ENCODE peak calls at places on chromosomes 12 and 14, in seven cellular contexts. N is AML-193; Y is activated T-cell treated with anti-CD3 and anti-CD28 coated beads, Interleukin-2, amount 50 U/mL, for 72 hours; Z is spleen; B is GM12865; F is posterior cingulate gyrus; P is COR-L47. D is an unnamed sample.

GRCh38 chr14:36361210-36361853 is 40.9 kb upstream of the MBIP start:
- DNase-seq in N (no peak), Y (no peak), Z (no peak), B (no peak), F (no peak), P (no peak), D (no peak)

GRCh38 chr14:64572721-64573508 is 23.2 kb downstream of the PPP1R36 start:
- DNase-seq in N (no peak), Y (no peak), Z (no peak), B (no peak), F (no peak), P (no peak), D (no peak)

GRCh38 chr12:12837025-12837872 is 24.1 kb downstream of the DDX47 start:
- DNase-seq in N (peak), Y (peak), Z (no peak), B (peak), F (no peak), P (no peak), D (peak)

GRCh38 chr12:53344824-53345485 is 8.8 kb upstream of the SP7 start:
- DNase-seq in N (peak), Y (peak), Z (peak), B (peak), F (peak), P (peak), D (peak)

GRCh38 chr12:75491169-75491568 is 10.6 kb downstream of the GLIPR1 start:
- DNase-seq in N (no peak), Y (no peak), Z (no peak), B (no peak), F (no peak), P (no peak), D (no peak)

GRCh38 chr14:51867753-51868152 is 7.3 kb downstream of the GNG2 start:
- DNase-seq in N (no peak), Y (no peak), Z (no peak), B (no peak), F (no peak), P (no peak), D (no peak)

GRCh38 chr12:132285991-132286681 is 43.3 kb downstream of the GALNT9 start:
- DNase-seq in N (no peak), Y (no peak), Z (no peak), B (no peak), F (peak), P (no peak), D (peak)

GRCh38 chr12:100857971-100858370 is 63.4 kb downstream of the ANO4 start:
- DNase-seq in N (no peak), Y (no peak), Z (no peak), B (no peak), F (no peak), P (no peak), D (no peak)

GRCh38 chr12:108691995-108692808 is 39.1 kb downstream of the CORO1C start:
- DNase-seq in N (peak), Y (no peak), Z (no peak), B (peak), F (peak), P (peak), D (peak)

GRCh38 chr12:108843187-108843586 is 14.2 kb downstream of the SSH1 start:
- DNase-seq in N (no peak), Y (no peak), Z (peak), B (no peak), F (no peak), P (no peak), D (no peak)

GRCh38 chr12:130948136-130948535 is 5.6 kb upstream of the ADGRD1 start:
- DNase-seq in N (no peak), Y (no peak), Z (no peak), B (no peak), F (no peak), P (no peak), D (no peak)

GRCh38 chr12:105331805-105332251 is 1.3 kb downstream of the C12orf75 start:
- DNase-seq in N (no peak), Y (peak), Z (no peak), B (peak), F (no peak), P (peak), D (no peak)

GRCh38 chr12:25994252-25994651 is 35.8 kb downstream of the RASSF8 start:
- DNase-seq in N (no peak), Y (no peak), Z (no peak), B (no peak), F (no peak), P (no peak), D (no peak)

GRCh38 chr14:70268760-70269159 is 80.0 kb upstream of the SLC8A3 start:
- DNase-seq in N (no peak), Y (no peak), Z (no peak), B (no peak), F (no peak), P (peak), D (no peak)

GRCh38 chr14:101815994-101816393 is 54.5 kb downstream of the PPP2R5C start:
- DNase-seq in N (no peak), Y (no peak), Z (no peak), B (no peak), F (no peak), P (no peak), D (no peak)

GRCh38 chr14:77475432-77476115 is 17.7 kb downstream of the AHSA1 start:
- DNase-seq in N (no peak), Y (no peak), Z (no peak), B (no peak), F (no peak), P (no peak), D (no peak)

GRCh38 chr12:88237954-88238353 is 95.8 kb downstream of the TMTC3 start:
- DNase-seq in N (no peak), Y (peak), Z (no peak), B (peak), F (no peak), P (no peak), D (no peak)

GRCh38 chr12:92538970-92539749 is 163.6 kb upstream of the PLEKHG7 start:
- DNase-seq in N (peak), Y (no peak), Z (no peak), B (peak), F (no peak), P (no peak), D (peak)

GRCh38 chr12:109291117-109291516 is 18.0 kb downstream of the FOXN4 start:
- DNase-seq in N (no peak), Y (no peak), Z (peak), B (no peak), F (no peak), P (no peak), D (no peak)

GRCh38 chr14:68133856-68134255 is 314.3 kb downstream of the RAD51B start:
- DNase-seq in N (no peak), Y (no peak), Z (no peak), B (no peak), F (no peak), P (no peak), D (no peak)

GRCh38 chr14:76772300-76773187 is 11.3 kb downstream of the VASH1 start:
- DNase-seq in N (no peak), Y (no peak), Z (peak), B (no peak), F (peak), P (no peak), D (no peak)

GRCh38 chr12:121718653-121719239 is 6.2 kb downstream of the TMEM120B start:
- DNase-seq in N (no peak), Y (no peak), Z (no peak), B (peak), F (no peak), P (no peak), D (peak)

GRCh38 chr14:104086661-104087461 is 1.4 kb downstream of the ASPG start:
- DNase-seq in N (no peak), Y (no peak), Z (no peak), B (no peak), F (no peak), P (no peak), D (no peak)

GRCh38 chr12:91523831-91524230 is 341.2 kb upstream of the DCN start:
- DNase-seq in N (no peak), Y (no peak), Z (no peak), B (no peak), F (no peak), P (no peak), D (no peak)

GRCh38 chr14:31190220-31190605 is 17.4 kb downstream of the HECTD1 start:
- DNase-seq in N (no peak), Y (no peak), Z (no peak), B (no peak), F (no peak), P (no peak), D (no peak)

GRCh38 chr12:4215862-4216541 is 57.6 kb upstream of the CCND2 start:
- DNase-seq in N (no peak), Y (peak), Z (no peak), B (peak), F (no peak), P (no peak), D (no peak)

GRCh38 chr14:91170504-91171121 is 56.7 kb downstream of the DGLUCY start:
- DNase-seq in N (no peak), Y (no peak), Z (no peak), B (no peak), F (peak), P (no peak), D (no peak)

GRCh38 chr12:1108276-1108675 is 117.3 kb downstream of the ERC1 start:
- DNase-seq in N (no peak), Y (no peak), Z (no peak), B (peak), F (no peak), P (no peak), D (no peak)

GRCh38 chr14:98957211-98958047 is 314.6 kb downstream of the BCL11B start:
- DNase-seq in N (peak), Y (no peak), Z (no peak), B (no peak), F (no peak), P (no peak), D (no peak)

GRCh38 chr14:89479802-89480201 is 62.8 kb upstream of the FOXN3 start:
- DNase-seq in N (peak), Y (no peak), Z (no peak), B (no peak), F (no peak), P (no peak), D (no peak)

GRCh38 chr12:124456652-124457152 is 110.7 kb downstream of the NCOR2 start:
- DNase-seq in N (no peak), Y (peak), Z (peak), B (peak), F (peak), P (no peak), D (no peak)